ENCODE peak calls at places on chromosomes 5 and 9, in eight cellular contexts. Q, W, T, H, K, S, Y and E are unnamed samples.

GRCh38 chr5:138660051-138660572 is 84.9 kb upstream of the HSPA9 start:
- DNase-seq in S (no peak), H (no peak), Y (no peak), Q (no peak), K (no peak), W (no peak), T (no peak), E (no peak)

GRCh38 chr5:181051841-181052525 is 11.9 kb downstream of the BTNL9 start:
- DNase-seq in S (no peak), K (no peak), H (no peak), Q (no peak), T (no peak), Y (no peak), W (no peak), E (no peak)

GRCh38 chr5:58366461-58366860 is 93.4 kb downstream of the PLK2 start:
- DNase-seq in H (no peak), Y (no peak), W (no peak), T (no peak), Q (no peak), S (no peak), K (no peak), E (no peak)

GRCh38 chr9:121559183-121559582 is 59.5 kb upstream of the GGTA1 start:
- DNase-seq in W (no peak), S (no peak), T (no peak), K (no peak), Y (peak; percentile 32), H (no peak), Q (no peak), E (peak; percentile 51)

GRCh38 chr5:16577677-16578076 is 39.1 kb downstream of the RETREG1 start:
- DNase-seq in Y (peak; percentile 37), T (no peak), K (no peak), Q (no peak), H (no peak), W (no peak), S (no peak), E (no peak)

GRCh38 chr9:35814106-35814840 is 569 bp downstream of the HINT2 start:
- DNase-seq in Q (peak; percentile 76), T (no peak), H (peak; percentile 81), K (peak; percentile 53), Y (peak; percentile 68), S (no peak), W (peak; percentile 70), E (peak; percentile 74)

GRCh38 chr5:117682416-117682815 is 1107.8 kb upstream of the SEMA6A start:
- DNase-seq in S (no peak), W (no peak), T (no peak), Y (no peak), K (no peak), H (no peak), Q (no peak), E (no peak)

GRCh38 chr9:123534336-123534735 is 178.3 kb downstream of the CRB2 start:
- DNase-seq in W (no peak), Y (no peak), S (no peak), T (no peak), H (no peak), Q (no peak), K (no peak), E (no peak)

GRCh38 chr9:120916573-120916972 is 10.0 kb downstream of the TRAF1 start:
- DNase-seq in Y (no peak), W (no peak), K (no peak), H (no peak), Q (no peak), T (no peak), S (no peak), E (no peak)

GRCh38 chr9:117715411-117715989 is 11.3 kb downstream of the TLR4 start:
- DNase-seq in Y (no peak), H (no peak), W (no peak), Q (no peak), S (no peak), T (no peak), K (no peak), E (no peak)

GRCh38 chr9:15277400-15278137 is 29.4 kb downstream of the TTC39B start:
- DNase-seq in H (no peak), K (no peak), Q (no peak), Y (no peak), T (no peak), W (no peak), S (no peak), E (no peak)

GRCh38 chr5:9557696-9558095 is 11.8 kb upstream of the SEMA5A start:
- DNase-seq in H (no peak), Q (no peak), Y (no peak), K (no peak), W (no peak), S (no peak), T (no peak), E (no peak)

GRCh38 chr5:178605788-178606187 is 15.6 kb upstream of the COL23A1 start:
- DNase-seq in K (no peak), Y (no peak), S (no peak), T (no peak), W (no peak), H (no peak), Q (no peak), E (no peak)

GRCh38 chr9:37953775-37954437 is 50.0 kb upstream of the SLC25A51 start:
- DNase-seq in S (peak; percentile 91), Q (no peak), Y (peak; percentile 74), K (peak; percentile 72), H (peak; percentile 34), T (no peak), W (peak; percentile 92), E (peak; percentile 83)

GRCh38 chr9:121690766-121691165 is 39.3 kb downstream of the DAB2IP start:
- DNase-seq in S (no peak), Y (no peak), Q (no peak), T (no peak), H (peak; percentile 12), W (no peak), K (no peak), E (no peak)

GRCh38 chr5:107567901-107568671 is 102.7 kb downstream of the EFNA5 start:
- DNase-seq in H (no peak), S (no peak), W (no peak), T (no peak), K (no peak), Q (no peak), Y (no peak), E (no peak)

GRCh38 chr5:140025736-140026135 is 17.4 kb downstream of the NRG2 start:
- DNase-seq in K (no peak), S (no peak), H (no peak), W (no peak), Y (no peak), T (no peak), Q (no peak), E (no peak)

GRCh38 chr5:172733179-172733973 is 37.6 kb downstream of the DUSP1 start:
- DNase-seq in W (no peak), Y (no peak), K (no peak), Q (no peak), S (peak; percentile 96), T (no peak), H (peak; percentile 78), E (no peak)

GRCh38 chr9:14294659-14295058 is 19.3 kb downstream of the NFIB start:
- DNase-seq in T (no peak), Y (no peak), S (no peak), H (no peak), W (no peak), K (no peak), Q (no peak), E (no peak)

GRCh38 chr9:36937951-36938350 is 96.1 kb downstream of the PAX5 start:
- DNase-seq in K (no peak), Y (no peak), H (no peak), Q (no peak), W (no peak), S (no peak), T (no peak), E (no peak)

DNA sequence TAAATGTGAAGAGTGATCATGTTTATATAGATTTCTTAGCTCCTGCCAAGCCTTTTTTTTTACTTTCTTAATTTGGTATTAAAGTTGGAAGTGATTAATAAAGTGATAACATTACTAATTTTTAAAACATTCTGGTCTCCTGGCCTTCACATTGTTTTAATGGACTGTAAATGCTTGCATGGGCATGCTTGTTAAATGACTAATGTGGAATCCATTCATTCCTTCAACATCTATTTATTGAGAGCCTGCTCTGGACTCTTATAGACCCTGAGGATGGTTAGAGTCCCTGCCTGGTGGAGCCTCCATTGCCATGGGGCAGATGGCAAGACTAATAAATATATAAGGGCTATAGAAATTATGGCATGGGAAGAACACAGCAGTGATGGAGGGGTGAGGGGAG is 103.5 kb downstream of the NTRK2 start:
- DNase-seq in Y (no peak), H (no peak), T (no peak), S (no peak), Q (no peak), W (no peak), K (no peak), E (no peak)
- TF ChIP-seq CTCF in Y (no peak), H (no peak), T (no peak), S (no peak), Q (no peak), W (no peak), K (no peak), E (no peak)

DNA sequence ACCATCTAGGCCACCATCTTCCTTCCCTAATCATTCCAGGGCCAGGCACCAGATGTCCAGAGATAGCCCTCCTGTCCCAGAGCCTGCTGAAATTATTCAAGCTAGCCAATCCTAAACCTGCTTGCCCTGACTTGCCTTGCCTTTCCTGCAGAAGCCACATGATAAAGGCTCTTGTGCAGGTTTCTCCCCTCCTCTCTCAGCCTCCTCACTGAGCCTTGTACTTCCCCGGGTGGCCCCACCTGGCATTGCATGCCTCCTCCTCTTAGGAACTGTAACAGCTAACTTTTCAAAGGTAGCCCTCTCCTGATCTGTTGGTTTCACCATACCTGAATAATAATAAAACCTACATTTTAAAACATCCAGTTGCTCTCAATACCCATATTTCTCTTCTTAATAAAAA is 42.6 kb downstream of the DIRAS2 start:
- DNase-seq in T (no peak), Q (no peak), S (no peak), K (no peak), H (no peak), W (no peak), Y (no peak), E (no peak)
- TF ChIP-seq CTCF in T (no peak), Q (no peak), S (no peak), K (no peak), H (no peak), W (no peak), Y (no peak), E (peak; percentile 7)

DNA sequence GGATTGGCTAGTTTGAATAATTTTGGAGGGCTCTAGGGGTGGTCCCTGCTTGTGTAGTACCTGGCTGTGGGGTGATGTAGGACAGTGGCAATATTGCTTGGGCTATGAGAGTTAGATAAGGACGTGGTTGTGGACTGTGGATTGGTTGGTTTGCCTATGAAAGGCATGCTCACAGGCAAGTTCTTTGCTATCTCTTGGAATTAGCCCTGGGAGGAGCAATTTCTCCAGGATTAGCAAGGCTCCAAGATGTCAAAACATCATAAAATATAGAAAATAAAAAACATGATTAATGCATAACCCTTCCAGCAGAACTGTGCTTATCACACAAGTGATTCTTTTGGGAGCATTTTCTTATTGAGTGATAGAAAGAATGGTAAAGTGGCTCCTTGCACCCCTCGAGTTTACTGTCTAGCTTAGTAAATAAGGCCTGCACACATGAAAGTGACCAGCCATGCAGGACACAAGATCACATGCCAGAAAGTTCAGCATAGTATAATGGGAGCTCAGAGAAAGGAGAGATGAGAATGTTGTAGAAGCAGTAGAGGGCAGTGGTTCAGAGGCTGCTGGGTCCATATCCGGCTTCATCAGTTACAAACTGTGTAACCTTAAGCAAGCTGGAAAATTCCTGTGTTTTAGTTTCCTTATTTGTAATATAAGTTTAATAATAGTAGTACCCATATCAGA is 13.8 kb downstream of the AOPEP start:
- DNase-seq in S (no peak), Y (no peak), H (no peak), T (no peak), Q (no peak), W (no peak), K (no peak), E (no peak)
- TF ChIP-seq CTCF in S (no peak), Y (no peak), H (no peak), T (no peak), Q (no peak), W (no peak), K (no peak), E (no peak)

GRCh38 chr5:175840050-175840841 is 31.1 kb upstream of the CPLX2 start:
- DNase-seq in W (no peak), Y (no peak), Q (no peak), S (no peak), T (no peak), K (peak; percentile 31), H (no peak), E (no peak)
- TF ChIP-seq CTCF in W (peak; percentile 43), Y (peak; percentile 69), Q (peak; percentile 76), S (peak; percentile 54), T (peak; percentile 46), K (peak; percentile 31), H (peak; percentile 57), E (peak; percentile 63)